ENCODE peak calls at places on chromosomes 5 and 9, in four cellular contexts. L is Peyer's patch; P is substantia nigra; S is CD4-positive, alpha-beta T cell. J is an unnamed sample.

GRCh38 chr5:150143725-150144058 is 12.0 kb downstream of the PDGFRB start:
- DNase-seq in P (no peak), S (no peak), L (no peak), J (no peak)

GRCh38 chr9:2016411-2017208 is 1.5 kb downstream of the SMARCA2 start:
- DNase-seq in P (peak; percentile 67), S (peak; percentile 55), L (peak; percentile 75), J (no peak)

GRCh38 chr9:79104951-79105350 is 466.8 kb upstream of the TLE4 start:
- DNase-seq in S (no peak), P (no peak), L (no peak), J (no peak)

GRCh38 chr5:169408735-169409134 is 107.8 kb upstream of the SLIT3 start:
- DNase-seq in L (no peak), S (no peak), P (no peak), J (no peak)

GRCh38 chr9:82273121-82273520 is 284.5 kb downstream of the SPATA31D1 start:
- DNase-seq in L (no peak), S (no peak), P (no peak), J (no peak)

GRCh38 chr9:86836797-86837196 is 110.5 kb downstream of the GAS1 start:
- DNase-seq in L (no peak), S (no peak), P (no peak), J (no peak)

GRCh38 chr9:112894031-112894430 is 3.4 kb upstream of the SLC46A2 start:
- DNase-seq in S (no peak), L (no peak), P (no peak), J (no peak)

GRCh38 chr5:50953290-50953689 is 286.9 kb downstream of the PARP8 start:
- DNase-seq in P (no peak), L (no peak), S (no peak), J (no peak)

GRCh38 chr5:134141346-134142050 is 27.0 kb downstream of the TCF7 start:
- DNase-seq in P (no peak), L (peak; percentile 15), S (no peak), J (no peak)

GRCh38 chr5:33981408-33982171 is 2.9 kb downstream of the SLC45A2 start:
- DNase-seq in P (no peak), L (no peak), S (no peak), J (no peak)

GRCh38 chr9:90300901-90301688 is 341.5 kb downstream of the DIRAS2 start:
- DNase-seq in P (no peak), L (no peak), S (no peak), J (no peak)

GRCh38 chr5:169567079-169567478 is 16.5 kb upstream of the SPDL1 start:
- DNase-seq in P (no peak), L (no peak), S (no peak), J (no peak)

GRCh38 chr9:131843989-131844744 is 104.3 kb upstream of the RAPGEF1 start:
- DNase-seq in S (no peak), L (no peak), P (no peak), J (no peak)

GRCh38 chr9:37324691-37325490 is 97.6 kb upstream of the GRHPR start:
- DNase-seq in L (no peak), S (no peak), P (no peak), J (no peak)

GRCh38 chr5:110262754-110263153 is 463.7 kb downstream of the TMEM232 start:
- DNase-seq in S (no peak), P (no peak), L (no peak), J (no peak)

GRCh38 chr5:149141224-149141956 is at the start of gene ABLIM3:
- DNase-seq in P (peak; percentile 27), L (peak; percentile 25), S (peak; percentile 78), J (peak; percentile 48)

GRCh38 chr5:159518361-159518760 is 188.1 kb upstream of the IL12B start:
- DNase-seq in L (no peak), S (no peak), P (no peak), J (no peak)

GRCh38 chr5:149382517-149383220 is 3.6 kb upstream of the IL17B start:
- DNase-seq in P (no peak), L (no peak), S (no peak), J (no peak)

GRCh38 chr9:126763130-126763764 is 41.6 kb upstream of the ZBTB43 start:
- DNase-seq in P (no peak), S (no peak), L (no peak), J (no peak)

GRCh38 chr9:21160178-21160577 is 6.3 kb downstream of the IFNA21 start:
- DNase-seq in P (no peak), S (no peak), L (peak; percentile 28), J (no peak)

GRCh38 chr5:34736445-34737119 is 80.5 kb downstream of the RAI14 start:
- DNase-seq in P (no peak), S (no peak), L (no peak), J (no peak)

GRCh38 chr5:124760608-124761390 is 14.4 kb upstream of the ZNF608 start:
- DNase-seq in P (no peak), S (no peak), L (no peak), J (peak; percentile 6)

GRCh38 chr5:93349613-93350012 is 231.4 kb downstream of the NR2F1-AS1 start:
- DNase-seq in P (no peak), L (no peak), S (no peak), J (no peak)

GRCh38 chr5:6745706-6746217 is 32.5 kb downstream of the TENT4A start:
- DNase-seq in L (no peak), P (no peak), S (no peak), J (no peak)

GRCh38 chr5:122053181-122054109 is 24.6 kb downstream of the LOX start:
- DNase-seq in P (no peak), S (no peak), L (no peak), J (no peak)

GRCh38 chr9:85200726-85201402 is 531.3 kb downstream of the NTRK2 start:
- DNase-seq in L (no peak), P (no peak), S (no peak), J (no peak)

GRCh38 chr5:137629646-137630045 is 106.2 kb downstream of the KLHL3 start:
- DNase-seq in S (no peak), P (no peak), L (no peak), J (no peak)

GRCh38 chr5:171422902-171423663 is 3.6 kb downstream of the FGF18 start:
- DNase-seq in S (peak; percentile 15), L (no peak), P (no peak), J (no peak)

GRCh38 chr9:106075991-106076390 is 381.6 kb downstream of the TMEM38B start:
- DNase-seq in S (no peak), P (no peak), L (no peak), J (no peak)

GRCh38 chr9:124050955-124051354 is 39.4 kb downstream of the LHX2 start:
- DNase-seq in S (no peak), P (no peak), L (no peak), J (no peak)

GRCh38 chr9:124052401-124052800 is 40.8 kb downstream of the LHX2 start:
- DNase-seq in L (no peak), P (no peak), S (no peak), J (no peak)

GRCh38 chr9:124054671-124055212 is 43.2 kb downstream of the LHX2 start:
- DNase-seq in S (no peak), L (no peak), P (no peak), J (no peak)
- H3K27ac ChIP-seq in S (no peak overlapping the region), L (no peak overlapping the region), P (no peak overlapping the region), J (no peak overlapping the region)

DNA sequence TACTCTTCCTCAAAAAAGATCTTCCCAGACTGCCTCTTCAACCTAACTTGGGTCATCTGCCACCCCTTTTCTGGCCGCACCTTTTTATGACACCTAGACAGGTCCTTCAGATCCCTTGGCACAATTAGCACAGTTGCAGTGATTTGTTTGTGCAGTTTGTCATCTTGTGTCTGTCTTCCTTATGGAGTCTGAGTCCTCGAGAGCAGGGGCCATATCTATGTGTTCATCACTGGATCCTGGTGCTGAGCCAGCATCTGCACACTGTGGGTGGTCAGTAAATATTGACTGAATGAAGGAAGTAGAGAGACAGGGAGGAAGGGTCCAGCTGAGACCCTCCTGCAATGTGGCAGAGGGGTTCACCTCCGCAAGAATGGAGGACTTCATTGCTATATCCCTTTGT is 14.4 kb downstream of the ERGIC1 start:
- DNase-seq in P (no peak), L (no peak), S (no peak), J (no peak)
- H3K27ac ChIP-seq in P (no peak overlapping the region), L (peak overlapping the region; percentile 72), S (no peak overlapping the region), J (no peak overlapping the region)

DNA sequence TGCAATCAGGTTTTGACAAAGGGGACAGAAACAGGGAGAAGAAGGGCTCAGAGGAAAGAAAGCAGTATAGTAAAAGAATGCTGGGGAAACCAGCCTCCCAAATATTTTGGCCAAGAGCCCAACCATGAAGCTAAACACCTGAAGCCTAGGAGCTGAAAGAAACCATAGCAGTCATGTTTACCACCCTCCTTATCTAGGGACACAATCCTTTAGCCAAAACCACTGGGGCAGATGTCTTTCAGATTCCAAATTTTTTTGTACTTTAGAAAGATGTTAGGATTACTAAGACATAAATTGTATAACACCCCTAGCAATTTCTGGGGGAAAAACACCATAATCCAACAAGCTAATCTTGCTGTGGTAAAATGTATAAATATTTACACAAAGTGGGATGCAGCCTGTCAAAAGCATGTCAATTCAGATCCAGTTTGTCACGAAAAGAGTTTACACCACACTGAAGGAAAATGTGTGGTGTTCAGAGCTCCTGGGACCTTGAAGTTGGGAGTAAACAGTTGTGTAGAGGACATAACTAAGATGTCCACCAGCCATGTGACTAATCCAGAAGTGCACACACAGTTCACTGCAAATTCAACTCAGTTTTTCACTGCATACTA is 274.3 kb downstream of the ADAMTSL1 start:
- DNase-seq in S (no peak), P (no peak), L (no peak), J (no peak)
- H3K27ac ChIP-seq in S (no peak overlapping the region), P (no peak overlapping the region), L (no peak overlapping the region), J (no peak overlapping the region)

DNA sequence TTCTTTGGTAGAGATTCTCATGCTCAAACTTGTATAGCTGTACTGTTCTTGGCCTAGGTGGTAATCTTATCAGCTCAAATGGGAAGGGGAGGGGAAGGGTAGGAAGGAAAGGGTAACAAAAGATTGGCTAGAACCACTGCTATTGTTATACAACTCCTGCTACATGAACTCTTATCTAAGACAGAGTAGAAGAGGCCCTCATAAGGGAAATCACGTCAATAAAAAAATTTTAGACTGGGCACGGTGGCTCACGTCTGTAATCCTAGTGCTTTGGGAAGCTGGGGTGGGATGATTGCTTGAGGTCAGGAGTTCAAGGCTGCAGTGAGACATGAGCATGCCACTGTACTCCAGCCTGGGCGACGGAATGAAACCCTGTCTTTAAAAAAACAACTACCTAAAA is 15.9 kb downstream of the STOM start:
- DNase-seq in S (no peak), P (no peak), L (no peak), J (no peak)
- H3K27ac ChIP-seq in S (no peak overlapping the region), P (peak overlapping the region; percentile 17), L (peak overlapping the region; percentile 47), J (peak overlapping the region; percentile 4)